ENCODE peak calls at places on chromosome 20, in seven cellular contexts. One of them, this sample, is unnamed.

GRCh38 chr20:44769481-44769863 is 23.8 kb downstream of the KCNK15 start:
- DNase-seq in astrocyte of the cerebellum: no peak
- DNase-seq in CD8-positive, alpha-beta T cell: no peak
- DNase-seq in neural progenitor cell: no peak
- DNase-seq in lower lobe of right lung: no peak
- DNase-seq in mesendoderm: no peak
- DNase-seq in GM06990: no peak
- DNase-seq in this sample: no peak

GRCh38 chr20:60116128-60116909 is 158.1 kb downstream of the CDH26 start:
- DNase-seq in astrocyte of the cerebellum: no peak
- DNase-seq in CD8-positive, alpha-beta T cell: no peak
- DNase-seq in neural progenitor cell: no peak
- DNase-seq in lower lobe of right lung: no peak
- DNase-seq in mesendoderm: no peak
- DNase-seq in GM06990: no peak
- DNase-seq in this sample: no peak

GRCh38 chr20:25494506-25495188 is 87.2 kb downstream of the GINS1 start:
- DNase-seq in astrocyte of the cerebellum: no peak
- DNase-seq in CD8-positive, alpha-beta T cell: no peak
- DNase-seq in neural progenitor cell: no peak
- DNase-seq in lower lobe of right lung: no peak
- DNase-seq in mesendoderm: no peak
- DNase-seq in GM06990: no peak
- DNase-seq in this sample: no peak

GRCh38 chr20:2210646-2211556 is 84.9 kb upstream of the TGM3 start:
- DNase-seq in astrocyte of the cerebellum: no peak
- DNase-seq in CD8-positive, alpha-beta T cell: no peak
- DNase-seq in neural progenitor cell: peak
- DNase-seq in lower lobe of right lung: peak
- DNase-seq in mesendoderm: peak
- DNase-seq in GM06990: no peak
- DNase-seq in this sample: no peak

GRCh38 chr20:62063981-62064787 is 1.5 kb downstream of the TAF4 start:
- DNase-seq in astrocyte of the cerebellum: no peak
- DNase-seq in CD8-positive, alpha-beta T cell: no peak
- DNase-seq in neural progenitor cell: peak
- DNase-seq in lower lobe of right lung: peak
- DNase-seq in mesendoderm: peak
- DNase-seq in GM06990: no peak
- DNase-seq in this sample: no peak

GRCh38 chr20:36472656-36473071 is 68.7 kb upstream of the MYL9 start:
- DNase-seq in astrocyte of the cerebellum: no peak
- DNase-seq in CD8-positive, alpha-beta T cell: no peak
- DNase-seq in neural progenitor cell: peak
- DNase-seq in lower lobe of right lung: peak
- DNase-seq in mesendoderm: peak
- DNase-seq in GM06990: peak
- DNase-seq in this sample: no peak

GRCh38 chr20:34528921-34529297 is 12.7 kb downstream of the DYNLRB1 start:
- DNase-seq in astrocyte of the cerebellum: no peak
- DNase-seq in CD8-positive, alpha-beta T cell: no peak
- DNase-seq in neural progenitor cell: no peak
- DNase-seq in lower lobe of right lung: peak
- DNase-seq in mesendoderm: no peak
- DNase-seq in GM06990: no peak
- DNase-seq in this sample: no peak

GRCh38 chr20:7540018-7540417 is 400.2 kb downstream of the HAO1 start:
- DNase-seq in astrocyte of the cerebellum: no peak
- DNase-seq in CD8-positive, alpha-beta T cell: no peak
- DNase-seq in neural progenitor cell: no peak
- DNase-seq in lower lobe of right lung: no peak
- DNase-seq in mesendoderm: no peak
- DNase-seq in GM06990: no peak
- DNase-seq in this sample: no peak

GRCh38 chr20:13995841-13996240 is 525 bp downstream of the MACROD2 start:
- DNase-seq in astrocyte of the cerebellum: no peak
- DNase-seq in CD8-positive, alpha-beta T cell: no peak
- DNase-seq in neural progenitor cell: peak
- DNase-seq in lower lobe of right lung: peak
- DNase-seq in mesendoderm: peak
- DNase-seq in GM06990: peak
- DNase-seq in this sample: peak

GRCh38 chr20:17542993-17543412 is 11.8 kb upstream of the BFSP1 start:
- DNase-seq in astrocyte of the cerebellum: peak
- DNase-seq in CD8-positive, alpha-beta T cell: no peak
- DNase-seq in neural progenitor cell: no peak
- DNase-seq in lower lobe of right lung: no peak
- DNase-seq in mesendoderm: no peak
- DNase-seq in GM06990: no peak
- DNase-seq in this sample: no peak

GRCh38 chr20:44141873-44142272 is 45.1 kb downstream of the JPH2 start:
- DNase-seq in astrocyte of the cerebellum: no peak
- DNase-seq in CD8-positive, alpha-beta T cell: no peak
- DNase-seq in neural progenitor cell: no peak
- DNase-seq in lower lobe of right lung: no peak
- DNase-seq in mesendoderm: no peak
- DNase-seq in GM06990: no peak
- DNase-seq in this sample: no peak

GRCh38 chr20:52494244-52494643 is 302.7 kb upstream of the ZFP64 start:
- DNase-seq in astrocyte of the cerebellum: peak
- DNase-seq in CD8-positive, alpha-beta T cell: no peak
- DNase-seq in neural progenitor cell: no peak
- DNase-seq in lower lobe of right lung: no peak
- DNase-seq in mesendoderm: no peak
- DNase-seq in GM06990: no peak
- DNase-seq in this sample: no peak

GRCh38 chr20:19932170-19932667 is 84.9 kb upstream of the NAA20 start:
- DNase-seq in astrocyte of the cerebellum: peak
- DNase-seq in CD8-positive, alpha-beta T cell: no peak
- DNase-seq in neural progenitor cell: no peak
- DNase-seq in lower lobe of right lung: no peak
- DNase-seq in mesendoderm: no peak
- DNase-seq in GM06990: no peak
- DNase-seq in this sample: no peak

GRCh38 chr20:36446557-36446956 is 94.8 kb upstream of the MYL9 start:
- DNase-seq in astrocyte of the cerebellum: no peak
- DNase-seq in CD8-positive, alpha-beta T cell: no peak
- DNase-seq in neural progenitor cell: no peak
- DNase-seq in lower lobe of right lung: no peak
- DNase-seq in mesendoderm: no peak
- DNase-seq in GM06990: no peak
- DNase-seq in this sample: no peak

GRCh38 chr20:1809611-1810510 is 85.3 kb upstream of the SIRPA start:
- DNase-seq in astrocyte of the cerebellum: no peak
- DNase-seq in CD8-positive, alpha-beta T cell: no peak
- DNase-seq in neural progenitor cell: no peak
- DNase-seq in lower lobe of right lung: no peak
- DNase-seq in mesendoderm: no peak
- DNase-seq in GM06990: no peak
- DNase-seq in this sample: no peak

GRCh38 chr20:8974009-8974708 is 94.7 kb upstream of the PLCB4 start:
- DNase-seq in astrocyte of the cerebellum: no peak
- DNase-seq in CD8-positive, alpha-beta T cell: no peak
- DNase-seq in neural progenitor cell: no peak
- DNase-seq in lower lobe of right lung: no peak
- DNase-seq in mesendoderm: no peak
- DNase-seq in GM06990: no peak
- DNase-seq in this sample: no peak

GRCh38 chr20:38601216-38602184 is at the start of gene ARHGAP40:
- DNase-seq in astrocyte of the cerebellum: no peak
- DNase-seq in CD8-positive, alpha-beta T cell: no peak
- DNase-seq in neural progenitor cell: peak
- DNase-seq in lower lobe of right lung: peak
- DNase-seq in mesendoderm: peak
- DNase-seq in GM06990: no peak
- DNase-seq in this sample: peak

GRCh38 chr20:51481311-51481997 is 61.1 kb downstream of the NFATC2 start:
- DNase-seq in astrocyte of the cerebellum: no peak
- DNase-seq in CD8-positive, alpha-beta T cell: no peak
- DNase-seq in neural progenitor cell: no peak
- DNase-seq in lower lobe of right lung: no peak
- DNase-seq in mesendoderm: no peak
- DNase-seq in GM06990: peak
- DNase-seq in this sample: no peak

GRCh38 chr20:2273634-2274302 is 22.0 kb upstream of the TGM3 start:
- DNase-seq in astrocyte of the cerebellum: no peak
- DNase-seq in CD8-positive, alpha-beta T cell: no peak
- DNase-seq in neural progenitor cell: no peak
- DNase-seq in lower lobe of right lung: no peak
- DNase-seq in mesendoderm: no peak
- DNase-seq in GM06990: no peak
- DNase-seq in this sample: peak

GRCh38 chr20:38001173-38001875 is 31.9 kb downstream of the TTI1 start:
- DNase-seq in astrocyte of the cerebellum: no peak
- DNase-seq in CD8-positive, alpha-beta T cell: no peak
- DNase-seq in neural progenitor cell: no peak
- DNase-seq in lower lobe of right lung: no peak
- DNase-seq in mesendoderm: no peak
- DNase-seq in GM06990: no peak
- DNase-seq in this sample: no peak

GRCh38 chr20:50625986-50626677 is 65.2 kb downstream of the RIPOR3 start:
- DNase-seq in astrocyte of the cerebellum: no peak
- DNase-seq in CD8-positive, alpha-beta T cell: no peak
- DNase-seq in neural progenitor cell: peak
- DNase-seq in lower lobe of right lung: no peak
- DNase-seq in mesendoderm: peak
- DNase-seq in GM06990: no peak
- DNase-seq in this sample: peak

GRCh38 chr20:36860811-36861624 is 14.9 kb upstream of the TLDC2 start:
- DNase-seq in astrocyte of the cerebellum: no peak
- DNase-seq in CD8-positive, alpha-beta T cell: no peak
- DNase-seq in neural progenitor cell: no peak
- DNase-seq in lower lobe of right lung: no peak
- DNase-seq in mesendoderm: no peak
- DNase-seq in GM06990: no peak
- DNase-seq in this sample: no peak

GRCh38 chr20:2740702-2741101 is 48.1 kb downstream of the EBF4 start:
- DNase-seq in astrocyte of the cerebellum: no peak
- DNase-seq in CD8-positive, alpha-beta T cell: no peak
- DNase-seq in neural progenitor cell: no peak
- DNase-seq in lower lobe of right lung: no peak
- DNase-seq in mesendoderm: no peak
- DNase-seq in GM06990: no peak
- DNase-seq in this sample: no peak

GRCh38 chr20:51396365-51396909 is 146.1 kb downstream of the NFATC2 start:
- DNase-seq in astrocyte of the cerebellum: no peak
- DNase-seq in CD8-positive, alpha-beta T cell: no peak
- DNase-seq in neural progenitor cell: no peak
- DNase-seq in lower lobe of right lung: no peak
- DNase-seq in mesendoderm: no peak
- DNase-seq in GM06990: no peak
- DNase-seq in this sample: no peak

DNA sequence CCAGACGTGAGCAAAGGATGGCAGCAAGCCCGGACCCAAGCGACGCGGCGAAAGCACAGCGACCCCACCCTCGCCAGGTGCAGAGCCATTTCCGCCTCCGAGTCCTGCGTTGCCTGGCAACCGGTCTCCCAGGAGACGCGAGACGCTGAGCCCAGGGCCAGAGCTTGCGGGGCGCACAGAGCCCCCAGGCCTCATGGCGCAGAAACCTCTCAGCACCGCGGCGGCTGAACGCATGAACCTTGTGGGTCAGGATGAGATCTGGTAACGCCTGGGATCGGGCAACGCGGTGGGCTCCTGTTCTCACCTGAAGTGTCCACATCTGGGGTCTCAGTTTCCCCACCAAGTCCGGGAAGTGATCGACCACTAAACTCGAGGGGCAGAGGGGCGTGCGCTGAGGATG is 77.7 kb downstream of the ANKRD60 start:
- DNase-seq in astrocyte of the cerebellum: no peak
- DNase-seq in CD8-positive, alpha-beta T cell: no peak
- DNase-seq in neural progenitor cell: peak
- DNase-seq in lower lobe of right lung: peak
- DNase-seq in mesendoderm: peak
- DNase-seq in GM06990: peak
- DNase-seq in this sample: no peak
- H3K4me3 ChIP-seq in astrocyte of the cerebellum: no peak
- H3K4me3 ChIP-seq in CD8-positive, alpha-beta T cell: no peak
- H3K4me3 ChIP-seq in neural progenitor cell: peak
- H3K4me3 ChIP-seq in lower lobe of right lung: no peak
- H3K4me3 ChIP-seq in mesendoderm: no peak
- H3K4me3 ChIP-seq in GM06990: no peak
- H3K4me3 ChIP-seq in this sample: no peak

DNA sequence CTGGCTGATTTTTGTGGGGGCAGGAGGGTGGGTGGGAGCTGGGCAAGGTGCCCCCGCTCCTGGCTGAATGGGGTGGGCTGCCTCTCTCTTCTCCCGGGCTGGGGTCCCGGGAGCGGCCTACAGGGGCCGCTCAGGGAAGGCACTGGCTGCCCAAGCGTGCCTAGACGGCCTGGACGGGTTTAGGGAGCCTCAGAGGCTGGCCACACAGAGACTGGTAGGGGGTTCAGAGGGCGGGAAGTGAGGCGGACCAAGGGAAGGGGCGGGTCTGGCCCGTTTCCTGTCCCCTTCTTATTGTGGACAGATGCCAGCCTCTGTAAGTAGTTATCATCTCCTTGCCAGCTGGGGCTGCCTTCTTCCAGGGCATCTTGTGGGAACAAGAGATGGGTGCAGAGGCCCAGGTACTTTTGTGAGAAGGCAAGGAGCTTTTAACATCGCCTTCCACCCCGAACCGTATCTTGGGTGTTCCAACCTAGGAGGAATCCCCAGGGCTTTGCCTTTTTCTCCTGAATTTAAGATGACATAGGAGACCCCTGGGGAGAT is 437 bp downstream of the CD40 start:
- DNase-seq in astrocyte of the cerebellum: no peak
- DNase-seq in CD8-positive, alpha-beta T cell: no peak
- DNase-seq in neural progenitor cell: peak
- DNase-seq in lower lobe of right lung: peak
- DNase-seq in mesendoderm: peak
- DNase-seq in GM06990: peak
- DNase-seq in this sample: no peak
- H3K4me3 ChIP-seq in astrocyte of the cerebellum: peak
- H3K4me3 ChIP-seq in CD8-positive, alpha-beta T cell: peak
- H3K4me3 ChIP-seq in neural progenitor cell: peak
- H3K4me3 ChIP-seq in lower lobe of right lung: peak
- H3K4me3 ChIP-seq in mesendoderm: peak
- H3K4me3 ChIP-seq in GM06990: peak
- H3K4me3 ChIP-seq in this sample: no peak

DNA sequence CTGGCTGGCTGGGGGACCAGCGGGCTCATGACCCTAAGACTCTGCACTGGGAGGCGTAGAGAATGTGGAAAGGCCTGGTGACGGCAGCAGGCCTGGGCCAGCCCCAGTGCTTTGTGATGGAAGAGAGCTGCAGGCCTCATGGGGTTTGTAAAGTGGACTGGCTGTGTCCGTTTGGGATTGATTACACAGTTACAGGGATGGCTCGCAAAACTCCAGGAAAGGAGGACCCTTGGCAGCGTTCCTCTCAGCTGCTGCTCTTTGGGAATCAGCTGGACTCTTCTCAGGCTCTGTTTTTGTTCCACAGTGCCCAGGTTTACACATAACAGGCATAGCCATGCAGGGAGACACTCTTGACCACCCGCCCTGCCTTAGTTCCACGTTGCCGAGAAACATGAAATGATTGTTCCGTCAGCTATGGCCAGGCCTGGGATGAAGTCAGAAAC is 89.0 kb downstream of the SLX4IP start:
- DNase-seq in astrocyte of the cerebellum: peak
- DNase-seq in CD8-positive, alpha-beta T cell: no peak
- DNase-seq in neural progenitor cell: peak
- DNase-seq in lower lobe of right lung: no peak
- DNase-seq in mesendoderm: peak
- DNase-seq in GM06990: no peak
- DNase-seq in this sample: no peak
- H3K4me3 ChIP-seq in astrocyte of the cerebellum: no peak
- H3K4me3 ChIP-seq in CD8-positive, alpha-beta T cell: no peak
- H3K4me3 ChIP-seq in neural progenitor cell: no peak
- H3K4me3 ChIP-seq in lower lobe of right lung: no peak
- H3K4me3 ChIP-seq in mesendoderm: no peak
- H3K4me3 ChIP-seq in GM06990: no peak
- H3K4me3 ChIP-seq in this sample: no peak

GRCh38 chr20:32526561-32526960 is 58.6 kb downstream of the NOL4L start:
- DNase-seq in astrocyte of the cerebellum: no peak
- DNase-seq in CD8-positive, alpha-beta T cell: no peak
- DNase-seq in neural progenitor cell: no peak
- DNase-seq in lower lobe of right lung: peak
- DNase-seq in mesendoderm: no peak
- DNase-seq in GM06990: no peak
- DNase-seq in this sample: no peak
- H3K4me3 ChIP-seq in astrocyte of the cerebellum: no peak
- H3K4me3 ChIP-seq in CD8-positive, alpha-beta T cell: no peak
- H3K4me3 ChIP-seq in neural progenitor cell: no peak
- H3K4me3 ChIP-seq in lower lobe of right lung: no peak
- H3K4me3 ChIP-seq in mesendoderm: no peak
- H3K4me3 ChIP-seq in GM06990: no peak
- H3K4me3 ChIP-seq in this sample: no peak